ENCODE peak calls at places on chromosomes 1 and 21, in ten cellular contexts. W is A549, T is stomach, Q is suprapubic skin, O is transverse colon, F is upper lobe of left lung, P is sigmoid colon, I is ovary, X is K562, G is esophagus muscularis mucosa. D is an unnamed sample.

GRCh38 chr1:3668585-3669300 is 16.4 kb downstream of the TP73 start:
- DNase-seq in I (no peak), P (peak), O (peak), W (peak), Q (peak), F (peak), T (peak), X (peak), G (no peak), D (no peak)

GRCh38 chr1:214383381-214384372 is 102.7 kb downstream of the SMYD2 start:
- DNase-seq in I (no peak), O (no peak), P (no peak), W (no peak), F (peak), Q (no peak), G (no peak), T (no peak), X (no peak), D (no peak)

GRCh38 chr1:182215797-182216196 is 154.3 kb upstream of the ZNF648 start:
- DNase-seq in Q (no peak), G (no peak), W (no peak), O (no peak), I (no peak), T (no peak), P (no peak), F (no peak), X (no peak), D (no peak)

GRCh38 chr1:167524651-167525050 is 6.3 kb upstream of the CD247 start:
- DNase-seq in F (no peak), O (no peak), Q (no peak), G (no peak), X (peak), W (no peak), P (no peak), T (no peak), I (no peak), D (peak)

GRCh38 chr1:171796592-171796991 is 15.1 kb downstream of the METTL13 start:
- DNase-seq in T (no peak), P (no peak), O (no peak), W (no peak), I (no peak), F (no peak), X (no peak), G (no peak), Q (no peak), D (no peak)

GRCh38 chr1:156245451-156246232 is 2.2 kb downstream of the PAQR6 start:
- DNase-seq in I (no peak), P (no peak), G (no peak), O (peak), X (no peak), W (no peak), Q (peak), F (peak), T (peak), D (no peak)

GRCh38 chr1:234960722-234961467 is 167.7 kb downstream of the TOMM20 start:
- DNase-seq in O (peak), F (no peak), X (peak), I (no peak), W (peak), Q (peak), T (peak), P (peak), G (no peak), D (no peak)

GRCh38 chr1:161008857-161009554 is 11.9 kb downstream of the F11R start:
- DNase-seq in O (no peak), F (no peak), G (no peak), W (no peak), P (no peak), I (no peak), T (no peak), Q (no peak), X (no peak), D (no peak)

GRCh38 chr1:20093940-20094391 is 24.0 kb downstream of the PLA2G5 start:
- DNase-seq in F (no peak), Q (peak), G (peak), P (peak), T (no peak), O (no peak), X (no peak), I (peak), W (no peak), D (peak)

GRCh38 chr1:82453511-82454185 is 652.9 kb downstream of the ADGRL2 start:
- DNase-seq in T (no peak), P (no peak), X (no peak), F (no peak), Q (no peak), I (no peak), G (no peak), O (no peak), W (no peak), D (no peak)

GRCh38 chr1:19828546-19828945 is 13.5 kb upstream of the RNF186 start:
- DNase-seq in X (no peak), Q (no peak), T (no peak), F (no peak), I (no peak), W (no peak), G (no peak), O (no peak), P (no peak), D (no peak)

GRCh38 chr1:167409183-167409582 is 109.1 kb downstream of the CD247 start:
- DNase-seq in F (no peak), P (no peak), X (peak), W (peak), T (no peak), Q (no peak), G (no peak), O (no peak), I (no peak), D (no peak)

GRCh38 chr1:203765029-203765837 is at the start of gene LAX1:
- DNase-seq in P (no peak), O (peak), I (no peak), X (peak), F (no peak), T (peak), G (no peak), Q (no peak), W (no peak), D (no peak)

GRCh38 chr21:17679002-17679600 is 66.4 kb upstream of the BTG3 start:
- DNase-seq in O (no peak), T (no peak), P (no peak), W (peak), Q (no peak), I (no peak), G (no peak), F (no peak), X (peak), D (no peak)

GRCh38 chr1:239619190-239619589 is 232.8 kb downstream of the CHRM3 start:
- DNase-seq in P (no peak), W (no peak), X (no peak), F (no peak), T (no peak), I (no peak), G (no peak), O (no peak), Q (no peak), D (no peak)

GRCh38 chr1:9280015-9280860 is 12.5 kb upstream of the SPSB1 start:
- DNase-seq in F (peak), W (peak), P (peak), T (peak), I (no peak), Q (peak), G (no peak), O (peak), X (peak), D (no peak)

GRCh38 chr1:44784094-44785026 is 3.6 kb downstream of the BEST4 start:
- DNase-seq in F (peak), G (no peak), W (no peak), X (no peak), P (no peak), T (no peak), I (peak), O (peak), Q (no peak), D (no peak)
- TF ChIP-seq CTCF in F (no peak), G (no peak), W (no peak), X (peak), P (no peak), T (no peak), I (no peak), O (no peak), Q (no peak), D (no peak)

GRCh38 chr1:117210831-117211261 is at the start of gene VTCN1:
- DNase-seq in F (peak), I (no peak), P (no peak), O (peak), G (peak), W (peak), T (peak), Q (no peak), X (no peak), D (no peak)
- TF ChIP-seq POLR2A in F (no peak), I (no peak), P (no peak), O (no peak), G (no peak), W (no peak), T (no peak), Q (no peak), X (no peak), D (no peak)

GRCh38 chr21:44723177-44724131 is 12.1 kb upstream of the TSPEAR start:
- DNase-seq in Q (peak), T (no peak), P (no peak), X (no peak), O (no peak), G (no peak), F (peak), I (no peak), W (no peak), D (no peak)
- TF ChIP-seq EP300 in Q (no peak), T (no peak), P (no peak), X (no peak), O (no peak), G (no peak), F (no peak), I (no peak), W (no peak), D (no peak)

GRCh38 chr21:40471103-40471502 is 375.9 kb downstream of the DSCAM start:
- DNase-seq in I (no peak), G (no peak), Q (no peak), O (no peak), P (no peak), W (no peak), F (no peak), T (no peak), X (no peak), D (no peak)

GRCh38 chr21:40472026-40472425 is 374.9 kb downstream of the DSCAM start:
- DNase-seq in W (no peak), F (no peak), X (no peak), T (no peak), P (no peak), I (no peak), G (no peak), Q (no peak), O (no peak), D (no peak)

GRCh38 chr21:40465382-40465781 is 381.6 kb downstream of the DSCAM start:
- DNase-seq in F (peak), T (no peak), O (no peak), W (no peak), X (no peak), G (no peak), I (no peak), Q (no peak), P (no peak), D (no peak)

DNA sequence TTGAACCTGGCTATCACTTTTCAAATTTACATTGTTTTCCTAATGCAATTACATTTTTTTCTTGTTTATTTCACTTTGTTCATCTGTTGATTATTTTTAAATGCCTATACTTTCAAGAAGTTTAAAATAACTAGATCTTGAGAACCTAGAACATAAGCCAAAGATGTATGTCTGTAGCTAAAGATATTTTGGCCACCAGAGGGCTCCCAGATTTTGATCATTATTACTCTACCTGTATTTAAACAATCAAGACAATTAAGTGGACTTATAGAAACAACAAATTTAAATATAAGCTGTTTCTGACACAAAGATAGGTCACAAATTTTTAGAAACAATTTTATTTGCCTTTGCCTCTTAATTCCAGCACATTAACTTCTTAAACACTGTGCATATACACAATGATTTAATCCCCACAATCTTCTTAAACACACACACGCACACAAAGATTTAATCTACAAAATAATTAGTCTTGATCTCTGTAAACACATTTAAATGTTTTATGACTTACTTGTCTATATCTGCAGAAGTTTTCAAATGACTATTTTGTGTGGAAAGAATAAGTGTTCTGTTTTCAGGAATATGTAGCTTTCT is 380.0 kb downstream of the DSCAM start:
- DNase-seq in T (no peak), I (no peak), O (no peak), F (no peak), Q (no peak), X (peak), P (no peak), G (no peak), W (peak), D (peak)
- TF ChIP-seq CTCF in T (no peak), I (no peak), O (peak), F (peak), Q (no peak), X (no peak), P (peak), G (peak), W (peak), D (peak)

GRCh38 chr1:228983661-228984060 is 248.4 kb downstream of the RHOU start:
- DNase-seq in P (no peak), X (no peak), I (no peak), F (no peak), G (no peak), W (no peak), Q (peak), O (no peak), T (no peak), D (no peak)
- TF ChIP-seq POLR2A in P (no peak), X (no peak), I (no peak), F (no peak), G (no peak), W (no peak), Q (no peak), O (no peak), T (no peak), D (no peak)